ENCODE peak calls at places on chromosomes 6 and 20, in four cellular contexts. Q is Peyer's patch; V is effector memory CD4-positive, alpha-beta T cell; K is psoas muscle. H is an unnamed sample. For H3K4me1, the result is how much of the 10 kb centered on the place peaks cover.

GRCh38 chr20:48750941-48751620 is 76.7 kb downstream of the PREX1 start:
- DNase-seq in Q (no peak), V (peak), K (peak), H (peak)

GRCh38 chr6:44428682-44429081 is 41.2 kb downstream of the CDC5L start:
- DNase-seq in Q (no peak), V (no peak), K (no peak), H (no peak)

GRCh38 chr6:40755749-40756452 is 168.7 kb upstream of the LRFN2 start:
- DNase-seq in Q (no peak), V (no peak), K (no peak), H (no peak)

GRCh38 chr6:165766457-165766856 is 103.4 kb upstream of the PDE10A start:
- DNase-seq in Q (no peak), V (no peak), K (no peak), H (peak)

GRCh38 chr20:51021067-51022025 is 1.6 kb downstream of the KCNG1 start:
- DNase-seq in Q (peak), V (no peak), K (no peak), H (no peak)

GRCh38 chr6:22904413-22904812 is 335.0 kb downstream of the HDGFL1 start:
- DNase-seq in Q (no peak), V (no peak), K (no peak), H (no peak)

GRCh38 chr6:60670036-60670435 is 1616.0 kb downstream of the KHDRBS2 start:
- DNase-seq in Q (no peak), V (no peak), K (no peak), H (no peak)

GRCh38 chr20:13430346-13431002 is 208.3 kb downstream of the TASP1 start:
- DNase-seq in Q (no peak), V (no peak), K (no peak), H (no peak)

GRCh38 chr20:1478566-1478965 is 11.9 kb upstream of the NSFL1C start:
- DNase-seq in Q (no peak), V (no peak), K (no peak), H (no peak)

GRCh38 chr6:2770171-2770570 is 5.0 kb downstream of the WRNIP1 start:
- DNase-seq in Q (no peak), V (no peak), K (peak), H (peak)

GRCh38 chr6:11727995-11728961 is 50.3 kb downstream of the ADTRP start:
- DNase-seq in Q (no peak), V (no peak), K (no peak), H (no peak)

GRCh38 chr20:5919634-5920544 is 30.4 kb downstream of the TRMT6 start:
- DNase-seq in Q (no peak), V (no peak), K (no peak), H (no peak)

GRCh38 chr20:57662313-57663240 is 42.4 kb upstream of the ZBP1 start:
- DNase-seq in Q (peak), V (no peak), K (no peak), H (no peak)

GRCh38 chr20:19885981-19886665 is 128.1 kb downstream of the RIN2 start:
- DNase-seq in Q (peak), V (no peak), K (peak), H (peak)

GRCh38 chr20:43960231-43960630 is 45.6 kb downstream of the TOX2 start:
- DNase-seq in Q (no peak), V (no peak), K (no peak), H (no peak)

GRCh38 chr6:141551318-141551717 is 581.4 kb upstream of the GJE1 start:
- DNase-seq in Q (no peak), V (no peak), K (no peak), H (no peak)

GRCh38 chr6:6543181-6543879 is 45.2 kb upstream of the LY86 start:
- DNase-seq in Q (no peak), V (no peak), K (no peak), H (no peak)

GRCh38 chr6:47476794-47477496 is 644 bp upstream of the CD2AP start:
- DNase-seq in Q (no peak), V (no peak), K (no peak), H (no peak)

GRCh38 chr6:12950879-12951814 is 234.6 kb downstream of the PHACTR1 start:
- DNase-seq in Q (no peak), V (no peak), K (no peak), H (no peak)

GRCh38 chr6:26184492-26184891 is 97.3 kb downstream of the HFE start:
- DNase-seq in Q (no peak), V (no peak), K (no peak), H (no peak)

GRCh38 chr20:10982692-10983091 is 308.9 kb upstream of the JAG1 start:
- DNase-seq in Q (no peak), V (no peak), K (peak), H (peak)

GRCh38 chr6:167350731-167351655 is 26.1 kb downstream of the TTLL2 start:
- DNase-seq in Q (peak), V (peak), K (peak), H (peak)

GRCh38 chr6:144893737-144894151 is 608.6 kb downstream of the UTRN start:
- DNase-seq in Q (no peak), V (no peak), K (no peak), H (no peak)

GRCh38 chr20:53940883-53941546 is 129.4 kb downstream of the BCAS1 start:
- DNase-seq in Q (no peak), V (no peak), K (no peak), H (peak)

GRCh38 chr6:110043366-110043994 is 65.4 kb downstream of the GPR6 start:
- DNase-seq in Q (no peak), V (no peak), K (no peak), H (no peak)

GRCh38 chr6:110041830-110042229 is 63.7 kb downstream of the GPR6 start:
- DNase-seq in Q (no peak), V (no peak), K (no peak), H (no peak)

GRCh38 chr6:110041149-110041548 is 63.0 kb downstream of the GPR6 start:
- DNase-seq in Q (no peak), V (no peak), K (no peak), H (no peak)

GRCh38 chr6:110042670-110043296 is 64.7 kb downstream of the GPR6 start:
- DNase-seq in Q (no peak), V (no peak), K (no peak), H (no peak)

GRCh38 chr6:110044093-110044492 is 66.0 kb downstream of the GPR6 start:
- DNase-seq in Q (no peak), V (no peak), K (no peak), H (no peak)
- H3K4me1 ChIP-seq in Q (under half), V (under half), K (under half), H (under half)

GRCh38 chr20:34100578-34100977 is 11.5 kb downstream of the EIF2S2 start:
- DNase-seq in Q (no peak), V (no peak), K (no peak), H (no peak)

GRCh38 chr20:34098570-34098969 is 13.5 kb downstream of the EIF2S2 start:
- DNase-seq in Q (no peak), V (no peak), K (no peak), H (no peak)

GRCh38 chr20:34099675-34100074 is 12.4 kb downstream of the EIF2S2 start:
- DNase-seq in Q (no peak), V (no peak), K (no peak), H (no peak)

GRCh38 chr20:34104059-34104458 is 8.0 kb downstream of the EIF2S2 start:
- DNase-seq in Q (no peak), V (no peak), K (no peak), H (no peak)

DNA sequence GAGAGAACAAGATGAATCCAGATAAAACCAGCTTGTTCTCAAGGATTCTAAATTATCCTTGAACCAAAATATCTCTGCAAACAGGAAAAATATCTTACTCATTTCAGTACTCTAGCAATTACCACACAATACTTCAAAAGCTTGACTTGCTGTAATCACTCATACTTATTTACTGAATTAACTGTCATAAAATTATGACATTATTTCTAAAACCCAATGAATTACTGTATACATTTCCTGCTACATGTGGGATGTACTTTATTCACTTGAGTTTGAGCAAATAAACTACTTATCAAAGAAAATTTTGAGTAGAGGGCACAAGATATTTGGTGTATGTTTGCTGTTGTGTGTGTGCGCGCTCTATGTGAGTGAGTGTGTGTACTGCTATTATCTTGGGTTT is 9.7 kb downstream of the EIF2S2 start:
- DNase-seq in Q (no peak), V (no peak), K (no peak), H (no peak)
- H3K4me1 ChIP-seq in Q (under half), V (under half), K (under half), H (under half)

GRCh38 chr6:107098436-107099307 is 16.6 kb downstream of the BEND3 start:
- DNase-seq in Q (no peak), V (no peak), K (no peak), H (no peak)

GRCh38 chr6:107103082-107103481 is 12.2 kb downstream of the BEND3 start:
- DNase-seq in Q (no peak), V (no peak), K (no peak), H (no peak)

GRCh38 chr6:107102414-107102805 is 12.9 kb downstream of the BEND3 start:
- DNase-seq in Q (no peak), V (no peak), K (no peak), H (no peak)

GRCh38 chr6:107101661-107102413 is 13.5 kb downstream of the BEND3 start:
- DNase-seq in Q (no peak), V (no peak), K (no peak), H (no peak)

DNA sequence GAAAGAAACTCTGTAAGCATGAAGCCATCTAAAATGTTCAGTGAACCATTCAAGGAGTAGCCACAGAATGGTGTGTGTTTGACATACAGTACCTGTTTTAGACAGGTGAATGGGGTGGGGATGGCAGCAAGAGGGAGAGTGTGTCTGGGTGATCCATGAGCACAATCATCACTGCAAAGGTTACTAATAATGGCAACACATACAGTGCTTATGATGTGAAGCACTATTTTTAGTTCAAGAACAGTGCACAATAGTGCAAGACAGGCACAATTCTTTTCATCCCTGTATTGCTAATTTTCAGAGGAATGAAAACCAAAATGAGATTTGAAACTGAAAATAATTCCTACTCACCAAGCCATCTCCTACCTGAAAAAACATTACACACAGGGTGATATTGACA is 14.1 kb downstream of the BEND3 start:
- DNase-seq in Q (no peak), V (no peak), K (no peak), H (no peak)
- H3K4me1 ChIP-seq in Q (under half), V (under half), K (under half), H (under half)

DNA sequence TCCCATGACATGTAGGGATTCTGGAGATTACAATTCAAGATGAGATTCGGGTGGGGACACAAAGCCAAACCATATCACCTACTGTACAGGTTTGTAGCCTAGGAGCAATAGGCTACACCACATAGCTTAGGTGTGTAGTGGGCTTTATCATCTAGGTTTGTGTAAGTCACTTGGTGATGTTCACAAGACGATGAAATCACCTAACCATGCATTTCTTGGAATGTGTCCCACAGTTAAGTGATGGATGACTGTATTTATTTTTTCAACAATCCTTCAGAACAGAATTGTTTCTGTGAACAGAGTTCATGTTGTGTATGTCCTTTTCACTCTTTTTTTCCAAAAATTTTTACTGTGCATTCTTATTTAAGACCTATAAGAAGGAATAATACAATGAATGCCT is 76.1 kb downstream of the DTD1 start:
- DNase-seq in Q (no peak), V (no peak), K (no peak), H (no peak)
- H3K4me1 ChIP-seq in Q (under half), V (under half), K (under half), H (under half)

GRCh38 chr20:15807271-15807670 is 766.0 kb downstream of the KIF16B start:
- DNase-seq in Q (no peak), V (no peak), K (no peak), H (no peak)
- H3K4me1 ChIP-seq in Q (under half), V (under half), K (under half), H (under half)

H was measured in heart right ventricle.